ENCODE peak calls at places on chromosomes 11 and 22, in nine cellular contexts. O is neural progenitor cell; Q is HTR-8/SVneo; U is stimulated activated naive CD4-positive, alpha-beta T cell; W is hypothalamus; A is kidney glomerular epithelial cell; H is HCEC 1CT; Z is heart left ventricle; L is BE2C. V is an unnamed sample.

GRCh38 chr11:45262900-45263299 is 23.2 kb downstream of the SYT13 start:
- DNase-seq in U (no peak), A (no peak), H (no peak), W (no peak), L (no peak), Z (no peak), Q (no peak), O (no peak), V (no peak)

GRCh38 chr22:47053865-47054185 is 291.4 kb downstream of the TBC1D22A start:
- DNase-seq in Z (no peak), W (no peak), U (no peak), L (no peak), A (no peak), O (no peak), H (no peak), Q (no peak), V (no peak)

GRCh38 chr22:18066181-18066859 is 11.5 kb upstream of the PEX26 start:
- DNase-seq in W (no peak), O (no peak), U (no peak), Q (no peak), H (peak), Z (no peak), L (no peak), A (no peak), V (no peak)

GRCh38 chr11:75031224-75031753 is 42.6 kb downstream of the NEU3 start:
- DNase-seq in U (no peak), Q (peak), Z (no peak), L (peak), A (peak), W (no peak), H (peak), O (no peak), V (peak)

GRCh38 chr11:44345781-44346180 is 35.8 kb upstream of the ALX4 start:
- DNase-seq in A (no peak), Z (no peak), Q (no peak), L (no peak), W (no peak), H (no peak), O (no peak), U (no peak), V (no peak)

GRCh38 chr11:87265132-87265531 is 227.4 kb downstream of the TMEM135 start:
- DNase-seq in Q (no peak), L (no peak), H (peak), Z (no peak), U (no peak), W (no peak), O (no peak), A (peak), V (no peak)

GRCh38 chr11:69343401-69344321 is 49.7 kb downstream of the MYEOV start:
- DNase-seq in H (no peak), Z (no peak), Q (no peak), A (no peak), W (no peak), O (no peak), U (no peak), L (no peak), V (no peak)

GRCh38 chr22:17672417-17672991 is 33.9 kb downstream of the BCL2L13 start:
- DNase-seq in Q (no peak), O (peak), W (no peak), L (peak), U (no peak), Z (no peak), H (peak), A (no peak), V (no peak)

GRCh38 chr11:107702109-107702660 is 9.7 kb downstream of the SLN start:
- DNase-seq in L (no peak), U (no peak), H (no peak), O (no peak), Z (no peak), Q (no peak), A (no peak), W (no peak), V (no peak)

GRCh38 chr11:124638500-124638899 is 15.8 kb downstream of the TBRG1 start:
- DNase-seq in A (no peak), H (no peak), U (no peak), Z (no peak), Q (no peak), O (no peak), L (no peak), W (no peak), V (no peak)

GRCh38 chr22:22897947-22898346 is 10.3 kb downstream of the IGLL5 start:
- DNase-seq in O (no peak), L (no peak), A (no peak), H (no peak), U (no peak), Q (no peak), Z (peak), W (no peak), V (no peak)

GRCh38 chr11:58998480-58999290 is 59.4 kb downstream of the GLYATL1 start:
- DNase-seq in Z (no peak), U (no peak), L (no peak), H (no peak), W (no peak), A (no peak), O (no peak), Q (no peak), V (no peak)

GRCh38 chr22:31738566-31738965 is 11.4 kb downstream of the PRR14L start:
- DNase-seq in O (no peak), Z (no peak), H (no peak), U (no peak), W (no peak), Q (no peak), A (no peak), L (no peak), V (no peak)

GRCh38 chr22:28629420-28630184 is 50.0 kb downstream of the TTC28 start:
- DNase-seq in O (peak), H (peak), L (no peak), Q (no peak), A (no peak), Z (no peak), U (no peak), W (no peak), V (no peak)

GRCh38 chr11:94574193-94574961 is 7.2 kb downstream of the PIWIL4 start:
- DNase-seq in Z (no peak), Q (no peak), H (peak), U (no peak), W (no peak), A (no peak), L (no peak), O (no peak), V (peak)

GRCh38 chr11:115476463-115477286 is 27.5 kb downstream of the CADM1 start:
- DNase-seq in U (no peak), W (no peak), O (no peak), L (no peak), A (no peak), Q (no peak), Z (no peak), H (no peak), V (no peak)

GRCh38 chr22:25002241-25002985 is 49.9 kb downstream of the KIAA1671 start:
- DNase-seq in O (no peak), L (no peak), Q (no peak), W (no peak), Z (no peak), A (no peak), H (no peak), U (no peak), V (no peak)

GRCh38 chr11:13970986-13971385 is 8.5 kb downstream of the SPON1 start:
- DNase-seq in U (no peak), Q (peak), L (no peak), H (peak), A (peak), Z (no peak), W (peak), O (peak), V (peak)

GRCh38 chr11:7871056-7871455 is 60.0 kb downstream of the OR10A6 start:
- DNase-seq in Z (no peak), H (peak), Q (no peak), A (no peak), O (no peak), L (no peak), U (no peak), W (no peak), V (no peak)

GRCh38 chr11:134753805-134754130 is 341.7 kb upstream of the B3GAT1 start:
- DNase-seq in L (no peak), A (no peak), W (no peak), H (no peak), U (no peak), Q (no peak), Z (no peak), O (no peak), V (no peak)

GRCh38 chr22:30235687-30236170 is 10.8 kb downstream of the LIF start:
- DNase-seq in U (no peak), H (no peak), Q (peak), W (no peak), L (no peak), A (peak), Z (no peak), O (no peak), V (peak)

GRCh38 chr11:125874556-125875124 is 12.8 kb upstream of the HYLS1 start:
- DNase-seq in A (peak), L (peak), W (peak), H (peak), Q (peak), O (peak), Z (peak), U (no peak), V (no peak)

GRCh38 chr11:110894224-110894623 is 182.0 kb upstream of the ARHGAP20 start:
- DNase-seq in W (no peak), H (no peak), Q (no peak), Z (no peak), O (no peak), L (no peak), U (no peak), A (no peak), V (no peak)

GRCh38 chr22:26161746-26162145 is 7.5 kb upstream of the SEZ6L start:
- DNase-seq in L (no peak), A (no peak), Q (no peak), Z (no peak), W (no peak), H (no peak), U (no peak), O (no peak), V (no peak)

GRCh38 chr22:37544955-37545702 is 15.2 kb upstream of the CDC42EP1 start:
- DNase-seq in A (peak), L (peak), W (no peak), O (peak), U (peak), Z (peak), Q (no peak), H (peak), V (no peak)

GRCh38 chr11:126874831-126875230 is 125.7 kb downstream of the KIRREL3 start:
- DNase-seq in Q (no peak), H (peak), U (no peak), L (no peak), Z (no peak), A (no peak), W (no peak), O (peak), V (no peak)

GRCh38 chr22:35905894-35906293 is 122.7 kb downstream of the RBFOX2 start:
- DNase-seq in Z (no peak), H (no peak), L (no peak), O (no peak), W (no peak), A (no peak), U (no peak), Q (no peak), V (no peak)

GRCh38 chr11:14974723-14975587 is 2.8 kb upstream of the CALCA start:
- DNase-seq in U (no peak), Q (no peak), L (peak), Z (no peak), O (peak), W (no peak), A (no peak), H (peak), V (no peak)

GRCh38 chr11:108967571-108967970 is 302.7 kb downstream of the DDX10 start:
- DNase-seq in U (no peak), Z (peak), Q (no peak), O (no peak), L (peak), W (peak), H (no peak), A (no peak), V (no peak)

GRCh38 chr11:11155962-11156815 is 196.9 kb downstream of the CSNK2A3 start:
- DNase-seq in Z (no peak), W (no peak), O (peak), A (no peak), L (peak), H (no peak), U (peak), Q (no peak), V (no peak)

GRCh38 chr11:102026217-102026616 is 21.0 kb upstream of the CFAP300 start:
- DNase-seq in W (no peak), O (no peak), Z (no peak), H (no peak), U (no peak), L (no peak), A (no peak), Q (no peak), V (no peak)

GRCh38 chr22:31107206-31108118 is at the start of gene SELENOM:
- DNase-seq in W (peak), H (peak), U (peak), A (peak), Q (peak), Z (peak), L (peak), O (peak), V (peak)

GRCh38 chr11:1163321-1163910 is 5.7 kb downstream of the MUC5AC start:
- DNase-seq in W (no peak), Q (no peak), O (no peak), L (no peak), Z (peak), U (no peak), A (no peak), H (no peak), V (no peak)

GRCh38 chr11:32919338-32919737 is 26.7 kb downstream of the QSER1 start:
- DNase-seq in W (no peak), A (no peak), O (no peak), L (no peak), Q (no peak), H (no peak), U (no peak), Z (no peak), V (no peak)

GRCh38 chr11:134044514-134045284 is 24.2 kb upstream of the JAM3 start:
- DNase-seq in H (no peak), U (no peak), A (no peak), O (no peak), W (no peak), L (no peak), Q (no peak), Z (no peak), V (no peak)

GRCh38 chr22:35517207-35517606 is 23.4 kb upstream of the RASD2 start:
- DNase-seq in Q (no peak), W (no peak), H (no peak), A (no peak), O (no peak), U (no peak), Z (no peak), L (no peak), V (no peak)

GRCh38 chr22:42683599-42684283 is 34.5 kb upstream of the CYB5R3 start:
- DNase-seq in L (peak), O (no peak), U (no peak), A (no peak), Q (no peak), W (peak), Z (peak), H (no peak), V (no peak)

GRCh38 chr22:49243335-49243734 is 584.3 kb downstream of the BRD1 start:
- DNase-seq in L (no peak), W (no peak), Q (no peak), U (no peak), Z (no peak), A (no peak), H (no peak), O (no peak), V (no peak)

GRCh38 chr11:116471608-116472007 is 301.2 kb downstream of the BUD13 start:
- DNase-seq in Q (no peak), L (no peak), O (no peak), W (no peak), U (no peak), H (no peak), A (peak), Z (no peak), V (no peak)

V was measured in HS-27A.